ENCODE peak calls at places on chromosomes 6 and 20, in five cellular contexts. One of them, this sample, is unnamed.

GRCh38 chr6:167408235-167408869 is 83.5 kb downstream of the TTLL2 start:
- DNase-seq in K562: no peak
- DNase-seq in HepG2: no peak
- DNase-seq in GM12878: no peak
- DNase-seq in H1: no peak
- DNase-seq in this sample: no peak

GRCh38 chr6:31663961-31664789 is 622 bp downstream of the GPANK1 start:
- DNase-seq in K562: peak; percentile 79
- DNase-seq in HepG2: no peak
- DNase-seq in GM12878: no peak
- DNase-seq in H1: no peak
- DNase-seq in this sample: no peak

GRCh38 chr6:125682939-125683338 is 66.5 kb upstream of the HEY2 start:
- DNase-seq in K562: no peak
- DNase-seq in HepG2: no peak
- DNase-seq in GM12878: no peak
- DNase-seq in H1: no peak
- DNase-seq in this sample: no peak

GRCh38 chr20:63232235-63233060 is 3.3 kb upstream of the BIRC7 start:
- DNase-seq in K562: no peak
- DNase-seq in HepG2: no peak
- DNase-seq in GM12878: no peak
- DNase-seq in H1: no peak
- DNase-seq in this sample: no peak

GRCh38 chr6:28212510-28213212 is 12.4 kb upstream of the ZSCAN9 start:
- DNase-seq in K562: peak; percentile 80
- DNase-seq in HepG2: peak; percentile 79
- DNase-seq in GM12878: peak; percentile 77
- DNase-seq in H1: peak; percentile 77
- DNase-seq in this sample: peak; percentile 81

GRCh38 chr6:128803911-128804310 is 79.0 kb upstream of the LAMA2 start:
- DNase-seq in K562: no peak
- DNase-seq in HepG2: no peak
- DNase-seq in GM12878: no peak
- DNase-seq in H1: no peak
- DNase-seq in this sample: no peak

GRCh38 chr6:108711831-108712230 is 136.4 kb upstream of the ARMC2 start:
- DNase-seq in K562: no peak
- DNase-seq in HepG2: no peak
- DNase-seq in GM12878: no peak
- DNase-seq in H1: no peak
- DNase-seq in this sample: no peak

GRCh38 chr6:1325471-1326309 is 13.8 kb downstream of the FOXQ1 start:
- DNase-seq in K562: no peak
- DNase-seq in HepG2: peak; percentile 99
- DNase-seq in GM12878: no peak
- DNase-seq in H1: no peak
- DNase-seq in this sample: no peak

GRCh38 chr20:63873477-63873971 is 8.5 kb downstream of the TPD52L2 start:
- DNase-seq in K562: no peak
- DNase-seq in HepG2: no peak
- DNase-seq in GM12878: no peak
- DNase-seq in H1: no peak
- DNase-seq in this sample: no peak

GRCh38 chr6:75481936-75482593 is 11.5 kb downstream of the FILIP1 start:
- DNase-seq in K562: no peak
- DNase-seq in HepG2: no peak
- DNase-seq in GM12878: no peak
- DNase-seq in H1: no peak
- DNase-seq in this sample: no peak
- TF ChIP-seq CREB1 in K562: no peak
- TF ChIP-seq CREB1 in HepG2: no peak
- TF ChIP-seq CREB1 in GM12878: no peak
- TF ChIP-seq CREB1 in H1: no peak
- TF ChIP-seq CREB1 in this sample: no peak

GRCh38 chr6:80105972-80106417 is 476 bp upstream of the BCKDHB start:
- DNase-seq in K562: no peak
- DNase-seq in HepG2: no peak
- DNase-seq in GM12878: no peak
- DNase-seq in H1: no peak
- DNase-seq in this sample: no peak
- H2AFZ ChIP-seq in K562: peak overlapping the region; percentile 98
- H2AFZ ChIP-seq in HepG2: peak overlapping the region; percentile 82
- H2AFZ ChIP-seq in GM12878: peak overlapping the region; percentile 98
- H2AFZ ChIP-seq in H1: no peak overlapping the region
- H2AFZ ChIP-seq in this sample: peak overlapping the region; percentile 33

GRCh38 chr6:41704028-41704427 is 31.4 kb downstream of the TFEB start:
- DNase-seq in K562: no peak
- DNase-seq in HepG2: no peak
- DNase-seq in GM12878: no peak
- DNase-seq in H1: no peak
- DNase-seq in this sample: no peak
- TF ChIP-seq CREB1 in K562: no peak
- TF ChIP-seq CREB1 in HepG2: no peak
- TF ChIP-seq CREB1 in GM12878: no peak
- TF ChIP-seq CREB1 in H1: no peak
- TF ChIP-seq CREB1 in this sample: no peak

GRCh38 chr20:4060054-4060795 is 44.9 kb upstream of the RNF24 start:
- DNase-seq in K562: no peak
- DNase-seq in HepG2: no peak
- DNase-seq in GM12878: peak; percentile 40
- DNase-seq in H1: no peak
- DNase-seq in this sample: no peak
- H2AFZ ChIP-seq in K562: peak overlapping the region; percentile 92
- H2AFZ ChIP-seq in HepG2: no peak overlapping the region
- H2AFZ ChIP-seq in GM12878: peak overlapping the region; percentile 30
- H2AFZ ChIP-seq in H1: peak overlapping the region; percentile 10
- H2AFZ ChIP-seq in this sample: peak overlapping the region; percentile 58

DNA sequence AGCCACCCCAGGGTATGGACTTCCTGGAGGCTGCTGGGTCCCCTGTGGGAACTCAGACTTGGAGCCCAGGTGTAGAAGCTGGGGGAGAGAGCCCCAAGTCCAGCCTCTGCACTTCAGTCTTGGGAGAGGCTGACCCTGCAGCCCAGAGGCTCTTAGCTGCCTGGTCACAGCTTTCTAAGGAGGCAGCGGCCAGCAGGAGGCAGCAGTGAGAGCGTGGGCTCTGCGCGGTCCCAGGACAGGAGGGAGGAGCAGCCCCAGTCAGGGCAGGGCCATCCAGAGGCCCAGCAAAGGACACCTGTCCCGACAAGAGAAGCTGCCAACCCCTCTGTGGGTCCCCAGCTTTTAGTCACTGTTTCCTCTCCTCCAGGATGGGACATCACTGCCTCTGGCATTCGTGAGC is 9.4 kb downstream of the TREML2 start:
- DNase-seq in K562: peak; percentile 76
- DNase-seq in HepG2: no peak
- DNase-seq in GM12878: no peak
- DNase-seq in H1: no peak
- DNase-seq in this sample: peak; percentile 85
- TF ChIP-seq CREB1 in K562: no peak
- TF ChIP-seq CREB1 in HepG2: no peak
- TF ChIP-seq CREB1 in GM12878: no peak
- TF ChIP-seq CREB1 in H1: no peak
- TF ChIP-seq CREB1 in this sample: no peak

GRCh38 chr6:74642101-74642500 is 563.8 kb downstream of the COL12A1 start:
- DNase-seq in K562: no peak
- DNase-seq in HepG2: no peak
- DNase-seq in GM12878: no peak
- DNase-seq in H1: no peak
- DNase-seq in this sample: no peak

GRCh38 chr6:74638467-74638866 is 567.4 kb downstream of the COL12A1 start:
- DNase-seq in K562: no peak
- DNase-seq in HepG2: no peak
- DNase-seq in GM12878: no peak
- DNase-seq in H1: no peak
- DNase-seq in this sample: no peak
- H2AFZ ChIP-seq in K562: no peak overlapping the region
- H2AFZ ChIP-seq in HepG2: no peak overlapping the region
- H2AFZ ChIP-seq in GM12878: no peak overlapping the region
- H2AFZ ChIP-seq in H1: no peak overlapping the region
- H2AFZ ChIP-seq in this sample: no peak overlapping the region

DNA sequence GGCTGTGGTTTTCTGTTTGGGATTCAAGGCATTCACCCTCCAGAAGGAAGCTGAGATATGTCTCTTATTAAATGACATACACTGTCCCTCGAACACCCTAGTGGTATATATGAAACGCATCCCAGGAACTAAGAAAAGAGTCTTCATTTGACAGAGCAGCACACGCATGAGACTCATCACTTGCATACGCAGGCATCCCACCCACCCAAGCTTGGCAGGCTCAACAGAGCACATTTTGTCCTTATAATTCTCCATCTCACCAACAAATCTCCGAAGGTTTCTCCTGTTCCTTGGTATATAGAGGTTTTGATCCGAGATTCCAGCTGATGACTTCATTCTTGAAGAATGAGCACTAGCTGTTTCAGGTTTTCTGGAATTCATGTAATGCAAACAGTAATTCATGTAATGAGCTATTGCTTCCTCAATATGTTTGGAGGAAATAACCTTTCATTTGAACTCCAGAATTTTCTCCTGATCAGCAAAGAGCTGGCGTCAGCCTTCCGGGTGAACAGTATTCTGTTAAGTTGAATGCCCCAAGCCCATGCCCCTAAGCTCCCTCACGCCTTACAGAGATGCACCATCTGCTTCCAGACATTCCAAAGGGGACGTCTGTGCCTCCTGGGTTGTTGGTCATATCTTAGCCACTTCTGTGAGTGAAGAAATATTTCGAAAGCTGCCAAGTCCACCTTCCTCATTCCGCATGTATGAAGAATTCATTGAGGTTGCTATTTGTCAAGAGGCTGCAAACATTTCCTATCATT is 66.0 kb upstream of the CDH4 start:
- DNase-seq in K562: no peak
- DNase-seq in HepG2: no peak
- DNase-seq in GM12878: no peak
- DNase-seq in H1: no peak
- DNase-seq in this sample: no peak
- TF ChIP-seq CREB1 in K562: no peak
- TF ChIP-seq CREB1 in HepG2: no peak
- TF ChIP-seq CREB1 in GM12878: no peak
- TF ChIP-seq CREB1 in H1: no peak
- TF ChIP-seq CREB1 in this sample: no peak

DNA sequence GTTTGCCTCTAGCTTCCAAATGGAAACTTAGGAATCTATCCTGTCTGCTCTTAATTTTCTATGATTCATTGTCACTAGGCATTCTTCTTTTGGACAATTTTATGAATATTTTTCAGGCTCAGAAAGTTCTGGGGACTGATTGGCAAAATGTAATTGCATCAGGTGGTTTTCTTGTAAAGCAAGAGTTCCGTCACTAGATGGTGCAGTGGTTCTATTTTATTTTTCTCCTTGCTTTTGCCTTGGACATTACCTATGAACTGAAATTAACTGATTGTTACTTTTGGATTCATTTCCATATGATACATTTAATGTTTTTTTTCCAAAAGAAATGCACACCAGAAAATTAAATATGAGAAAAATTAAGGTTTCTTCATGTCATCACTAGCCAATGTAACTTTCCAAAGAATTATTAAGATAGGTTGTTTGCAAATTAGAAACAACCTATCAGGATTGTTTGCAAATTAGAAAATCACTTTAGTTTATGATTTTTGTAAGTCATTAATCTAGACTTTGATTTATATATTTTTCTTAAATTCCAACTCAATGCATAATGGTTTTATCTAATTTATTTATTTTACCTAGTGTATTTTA is 48.0 kb downstream of the TMEM170B start:
- DNase-seq in K562: peak; percentile 21
- DNase-seq in HepG2: peak; percentile 55
- DNase-seq in GM12878: peak; percentile 32
- DNase-seq in H1: no peak
- DNase-seq in this sample: peak; percentile 70
- H2AFZ ChIP-seq in K562: no peak overlapping the region
- H2AFZ ChIP-seq in HepG2: no peak overlapping the region
- H2AFZ ChIP-seq in GM12878: no peak overlapping the region
- H2AFZ ChIP-seq in H1: no peak overlapping the region
- H2AFZ ChIP-seq in this sample: no peak overlapping the region

This sample was measured in GM23338.